ENCODE peak calls at places on chromosomes 16 and 17, in five cellular contexts. H, D, X, Q and F are unnamed samples.

GRCh38 chr16:2003827-2004641 is 5.6 kb downstream of the ZNF598 start:
- DNase-seq in H (peak), X (peak), D (peak), Q (peak), F (no peak)

GRCh38 chr16:15857779-15858560 is 1.1 kb upstream of the MYH11 start:
- DNase-seq in D (no peak), H (peak), Q (no peak), X (no peak), F (no peak)

GRCh38 chr17:21287703-21288449 is 3.4 kb downstream of the MAP2K3 start:
- DNase-seq in D (peak), H (peak), Q (peak), X (peak), F (no peak)

GRCh38 chr17:15998031-15998574 is 1.4 kb downstream of the ZSWIM7 start:
- DNase-seq in H (no peak), X (no peak), D (no peak), Q (no peak), F (no peak)

GRCh38 chr17:33229499-33229898 is 63.6 kb downstream of the ASIC2 start:
- DNase-seq in H (no peak), Q (no peak), D (no peak), X (no peak), F (no peak)

GRCh38 chr17:17140590-17140980 is 65.5 kb downstream of the PLD6 start:
- DNase-seq in Q (no peak), D (no peak), X (no peak), H (no peak), F (no peak)

GRCh38 chr17:77530591-77530990 is 389.8 kb downstream of the SEC14L1 start:
- DNase-seq in Q (no peak), X (no peak), D (no peak), H (no peak), F (no peak)

GRCh38 chr17:79439493-79439892 is 171.4 kb downstream of the RBFOX3 start:
- DNase-seq in Q (no peak), H (no peak), X (no peak), D (no peak), F (no peak)

GRCh38 chr17:40339068-40339699 is 25.4 kb downstream of the GJD3 start:
- DNase-seq in Q (no peak), H (no peak), X (no peak), D (no peak), F (no peak)

GRCh38 chr16:53061256-53061655 is 6.5 kb downstream of the CHD9 start:
- DNase-seq in H (no peak), Q (no peak), X (no peak), D (no peak), F (no peak)

GRCh38 chr17:8253801-8254200 is 4.7 kb downstream of the PFAS start:
- DNase-seq in D (no peak), H (no peak), X (no peak), Q (no peak), F (no peak)

GRCh38 chr17:5846001-5846400 is 224.2 kb upstream of the WSCD1 start:
- DNase-seq in H (no peak), Q (no peak), X (no peak), D (no peak), F (no peak)

GRCh38 chr17:33292981-33293867 is at the start of gene ASIC2:
- DNase-seq in X (no peak), D (no peak), Q (no peak), H (no peak), F (no peak)

GRCh38 chr16:75320435-75320834 is 69.0 kb upstream of the BCAR1 start:
- DNase-seq in X (no peak), Q (no peak), H (no peak), D (no peak), F (no peak)

GRCh38 chr17:74042744-74043486 is 160.6 kb upstream of the RPL38 start:
- DNase-seq in X (no peak), D (no peak), Q (peak), H (no peak), F (no peak)

GRCh38 chr17:2396568-2397246 is 4.2 kb downstream of the MNT start:
- DNase-seq in H (peak), X (peak), D (no peak), Q (peak), F (peak)

GRCh38 chr17:58317421-58318064 is 11.1 kb downstream of the TSPOAP1 start:
- DNase-seq in Q (peak), H (no peak), D (no peak), X (peak), F (no peak)

GRCh38 chr17:66952031-66952524 is 12.4 kb upstream of the CACNG4 start:
- DNase-seq in D (no peak), X (no peak), Q (peak), H (no peak), F (no peak)

GRCh38 chr16:47888142-47888541 is 267.7 kb downstream of the ABCC12 start:
- DNase-seq in H (no peak), Q (no peak), X (no peak), D (no peak), F (no peak)

GRCh38 chr17:32156656-32157055 is 14.4 kb downstream of the RHOT1 start:
- DNase-seq in Q (no peak), H (no peak), X (no peak), D (no peak), F (no peak)

GRCh38 chr16:780296-780695 is 7.9 kb downstream of the RPUSD1 start:
- DNase-seq in X (no peak), Q (no peak), D (no peak), H (no peak), F (no peak)

GRCh38 chr16:82160226-82160625 is 9.8 kb downstream of the MPHOSPH6 start:
- DNase-seq in D (no peak), X (no peak), H (no peak), Q (peak), F (no peak)

GRCh38 chr17:31697838-31698237 is 161.2 kb downstream of the COPRS start:
- DNase-seq in X (no peak), Q (no peak), D (no peak), H (no peak), F (no peak)

GRCh38 chr17:78710607-78711006 is 71.5 kb downstream of the CYTH1 start:
- DNase-seq in X (no peak), H (no peak), Q (no peak), D (no peak), F (no peak)

GRCh38 chr17:9646556-9646905 is 1.2 kb downstream of the USP43 start:
- DNase-seq in Q (no peak), X (no peak), H (no peak), D (no peak), F (no peak)

GRCh38 chr17:68462381-68463210 is 5.3 kb upstream of the WIPI1 start:
- DNase-seq in Q (peak), X (peak), D (peak), H (peak), F (no peak)

GRCh38 chr16:10877472-10877946 is 507 bp downstream of the CIITA start:
- DNase-seq in Q (no peak), H (no peak), X (peak), D (no peak), F (no peak)

GRCh38 chr16:11801481-11802021 is 4.5 kb upstream of the ZC3H7A start:
- DNase-seq in Q (no peak), H (no peak), X (no peak), D (no peak), F (no peak)

GRCh38 chr16:53372942-53373871 is 61.1 kb upstream of the RBL2 start:
- DNase-seq in D (peak), H (no peak), X (peak), Q (no peak), F (no peak)

GRCh38 chr17:81086789-81087551 is 52.0 kb downstream of the BAIAP2 start:
- DNase-seq in D (no peak), H (no peak), Q (no peak), X (no peak), F (no peak)

GRCh38 chr17:2911755-2912111 is 115.5 kb downstream of the RAP1GAP2 start:
- DNase-seq in X (no peak), D (no peak), H (no peak), Q (no peak), F (no peak)

GRCh38 chr17:49703557-49704277 is 4.0 kb downstream of the SLC35B1 start:
- DNase-seq in Q (peak), H (no peak), D (no peak), X (peak), F (no peak)

GRCh38 chr17:58282442-58282841 is 1.7 kb upstream of the MPO start:
- DNase-seq in H (no peak), D (no peak), Q (no peak), X (no peak), F (no peak)

GRCh38 chr17:3594056-3594810 is 15.0 kb downstream of the TRPV1 start:
- DNase-seq in H (peak), X (no peak), D (no peak), Q (peak), F (no peak)

GRCh38 chr16:1920727-1921155 is 2.5 kb upstream of the HS3ST6 start:
- DNase-seq in Q (no peak), D (no peak), X (peak), H (no peak), F (no peak)

GRCh38 chr17:15308758-15309157 is 32.6 kb downstream of the TEKT3 start:
- DNase-seq in Q (no peak), H (no peak), X (no peak), D (no peak), F (no peak)

GRCh38 chr16:64627288-64627687 is 494.6 kb downstream of the CDH11 start:
- DNase-seq in H (no peak), D (no peak), Q (no peak), X (no peak), F (no peak)

GRCh38 chr16:8583712-8584111 is 6.6 kb downstream of the TMEM114 start:
- DNase-seq in H (no peak), D (no peak), Q (no peak), X (no peak), F (no peak)